ENCODE peak calls at places on chromosomes 3 and 15, in four cellular contexts. E, C, G and F are unnamed samples.

GRCh38 chr3:62027796-62028195 is 345.6 kb downstream of the FEZF2 start:
- DNase-seq in G (no peak), C (no peak), E (no peak), F (no peak)

GRCh38 chr3:55686720-55687254 is 199.7 kb upstream of the WNT5A start:
- DNase-seq in G (peak), E (no peak), C (no peak), F (no peak)

GRCh38 chr15:79136434-79137046 is 46.0 kb upstream of the RASGRF1 start:
- DNase-seq in C (no peak), G (no peak), E (no peak), F (no peak)

GRCh38 chr3:12869025-12869695 is 27.8 kb upstream of the RPL32 start:
- DNase-seq in G (peak), E (no peak), C (no peak), F (peak)

GRCh38 chr3:42205800-42206514 is 60.0 kb downstream of the CCK start:
- DNase-seq in E (no peak), G (no peak), C (no peak), F (no peak)

GRCh38 chr3:13044496-13045244 is 28.6 kb downstream of the IQSEC1 start:
- DNase-seq in E (no peak), C (no peak), G (no peak), F (no peak)

GRCh38 chr15:53535886-53536285 is 223.6 kb downstream of the WDR72 start:
- DNase-seq in G (no peak), C (no peak), E (peak), F (no peak)

GRCh38 chr3:87370007-87370406 is 93.6 kb upstream of the POU1F1 start:
- DNase-seq in G (no peak), E (no peak), C (no peak), F (no peak)

GRCh38 chr15:35874260-35874905 is 328.4 kb upstream of the DPH6 start:
- DNase-seq in C (no peak), E (peak), G (peak), F (peak)

GRCh38 chr3:38610436-38610835 is 39.1 kb downstream of the SCN5A start:
- DNase-seq in E (no peak), G (no peak), C (no peak), F (no peak)

GRCh38 chr15:87781959-87782625 is 474.4 kb downstream of the NTRK3 start:
- DNase-seq in G (no peak), E (no peak), C (no peak), F (no peak)

GRCh38 chr3:146177072-146177936 is 16.3 kb upstream of the PLOD2 start:
- DNase-seq in C (no peak), G (no peak), E (no peak), F (peak)